ENCODE peak calls at places on chromosome X, in four cellular contexts. Q is IMR-90, O is left colon, V is frontal cortex. Z is an unnamed sample.

GRCh38 chrX:41332408-41332987 is 1.5 kb upstream of the DDX3X start:
- DNase-seq in V (peak; percentile 26), Q (peak; percentile 44), O (peak; percentile 62), Z (no peak)

GRCh38 chrX:49695276-49696180 is at the start of gene PAGE1:
- DNase-seq in V (no peak), Q (no peak), O (no peak), Z (no peak)

GRCh38 chrX:29090811-29091210 is 503.6 kb downstream of the IL1RAPL1 start:
- DNase-seq in Q (peak; percentile 29), O (no peak), V (no peak), Z (no peak)

GRCh38 chrX:28586291-28586690 is 955 bp upstream of the IL1RAPL1 start:
- DNase-seq in Q (peak; percentile 45), V (no peak), O (no peak), Z (no peak)

GRCh38 chrX:9746148-9746880 is 19.3 kb downstream of the GPR143 start:
- DNase-seq in V (no peak), O (no peak), Q (peak; percentile 43), Z (no peak)

GRCh38 chrX:149453030-149453429 is 52.1 kb downstream of the IDS start:
- DNase-seq in Q (peak; percentile 17), V (no peak), O (no peak), Z (no peak)

GRCh38 chrX:124426824-124427223 is 80.5 kb downstream of the SH2D1A start:
- DNase-seq in V (no peak), O (no peak), Q (no peak), Z (no peak)

GRCh38 chrX:40260123-40260751 is 162.5 kb upstream of the BCOR start:
- DNase-seq in O (no peak), V (no peak), Q (no peak), Z (no peak)

GRCh38 chrX:19535481-19535880 is 20.2 kb upstream of the MAP3K15 start:
- DNase-seq in Q (peak; percentile 24), V (no peak), O (no peak), Z (no peak)

GRCh38 chrX:2497961-2498780 is 2.6 kb downstream of the DHRSX start:
- DNase-seq in Q (peak; percentile 23), V (no peak), O (peak; percentile 33), Z (no peak)

GRCh38 chrX:39576081-39576701 is 521.6 kb downstream of the BCOR start:
- DNase-seq in Q (no peak), V (no peak), O (no peak), Z (no peak)

GRCh38 chrX:87003031-87003430 is 514.6 kb upstream of the KLHL4 start:
- DNase-seq in V (no peak), Q (no peak), O (no peak), Z (no peak)

GRCh38 chrX:25810202-25810601 is 327.9 kb upstream of the MAGEB18 start:
- DNase-seq in O (no peak), Q (peak; percentile 75), V (no peak), Z (no peak)

GRCh38 chrX:68761086-68761485 is 67.7 kb upstream of the EFNB1 start:
- DNase-seq in V (no peak), O (no peak), Q (no peak), Z (no peak)

GRCh38 chrX:68726366-68726765 is 78.9 kb downstream of the STARD8 start:
- DNase-seq in V (no peak), Q (no peak), O (no peak), Z (no peak)

GRCh38 chrX:134315893-134316292 is 78.9 kb downstream of the CCDC160 start:
- DNase-seq in Q (no peak), O (no peak), V (no peak), Z (no peak)

GRCh38 chrX:11380187-11380586 is 87.0 kb downstream of the AMELX start:
- DNase-seq in V (no peak), O (no peak), Q (no peak), Z (no peak)

GRCh38 chrX:103343105-103343504 is 13.1 kb downstream of the TCEAL7 start:
- DNase-seq in V (peak; percentile 29), O (peak; percentile 53), Q (peak; percentile 55), Z (peak; percentile 19)

GRCh38 chrX:71542411-71542810 is 9.5 kb downstream of the OGT start:
- DNase-seq in Q (peak; percentile 77), O (no peak), V (no peak), Z (no peak)

GRCh38 chrX:42107495-42108139 is 184.3 kb upstream of the CASK start:
- DNase-seq in V (no peak), Q (no peak), O (no peak), Z (peak; percentile 11)

GRCh38 chrX:153889123-153889522 is 3.1 kb upstream of the L1CAM start:
- DNase-seq in Q (no peak), V (no peak), O (no peak), Z (no peak)

GRCh38 chrX:39813631-39814246 is 284.0 kb downstream of the BCOR start:
- DNase-seq in O (peak; percentile 46), V (no peak), Q (peak; percentile 69), Z (no peak)

GRCh38 chrX:44693255-44693654 is 150.6 kb upstream of the DUSP21 start:
- DNase-seq in Q (no peak), O (no peak), V (no peak), Z (no peak)

GRCh38 chrX:107849747-107850478 is 24.2 kb downstream of the MID2 start:
- DNase-seq in Q (no peak), O (no peak), V (no peak), Z (no peak)

GRCh38 chrX:53357799-53358530 is 64.5 kb downstream of the SMC1A start:
- DNase-seq in Q (peak; percentile 48), O (no peak), V (no peak), Z (no peak)

GRCh38 chrX:72309297-72310071 is 3.8 kb upstream of the CITED1 start:
- DNase-seq in O (no peak), V (no peak), Q (no peak), Z (no peak)

GRCh38 chrX:106397788-106398538 is 213.8 kb upstream of the RADX start:
- DNase-seq in V (no peak), O (no peak), Q (no peak), Z (no peak)

GRCh38 chrX:129193357-129193756 is 329.9 kb downstream of the SMARCA1 start:
- DNase-seq in O (peak; percentile 33), V (no peak), Q (no peak), Z (no peak)

GRCh38 chrX:71144651-71145050 is at the start of gene NLGN3:
- DNase-seq in V (peak; percentile 42), O (no peak), Q (no peak), Z (no peak)

GRCh38 chrX:17474892-17475291 is 99.9 kb downstream of the NHS start:
- DNase-seq in O (no peak), V (no peak), Q (peak; percentile 55), Z (no peak)

GRCh38 chrX:69124108-69124507 is 41.1 kb downstream of the PJA1 start:
- DNase-seq in Q (peak; percentile 65), O (no peak), V (no peak), Z (no peak)

GRCh38 chrX:73916931-73917657 is 354.1 kb downstream of the CHIC1 start:
- DNase-seq in V (no peak), Q (peak; percentile 91), O (no peak), Z (no peak)

GRCh38 chrX:7076245-7076661 is 71.3 kb upstream of the STS start:
- DNase-seq in O (no peak), V (no peak), Q (no peak), Z (no peak)

GRCh38 chrX:30483996-30484395 is 93.6 kb downstream of the TASL start:
- DNase-seq in Q (no peak), O (no peak), V (no peak), Z (no peak)

GRCh38 chrX:19739683-19740082 is 147.7 kb downstream of the SH3KBP1 start:
- DNase-seq in Q (peak; percentile 73), O (peak; percentile 58), V (no peak), Z (peak; percentile 18)

GRCh38 chrX:148270499-148270898 is 229.9 kb upstream of the AFF2 start:
- DNase-seq in V (no peak), Q (no peak), O (no peak), Z (no peak)

Z was measured in activated naive CD8-positive, alpha-beta T cell treated with anti-CD3 and anti-CD28 coated beads for 36 hours.